ENCODE peak calls at places on chromosomes 13 and 19, in eight cellular contexts. P is body of pancreas, D is esophagus squamous epithelium, V is transverse colon, S is heart left ventricle, F is IMR-90, K is A549, C is HCT116. X is an unnamed sample.

GRCh38 chr13:97026759-97027555 is 32.7 kb upstream of the OXGR1 start:
- DNase-seq in P (no peak), C (no peak), D (no peak), F (no peak), V (no peak), S (no peak), K (no peak), X (no peak)

GRCh38 chr19:19627716-19628498 is at the start of gene LPAR2:
- DNase-seq in K (peak), F (no peak), D (no peak), C (peak), S (no peak), P (peak), V (peak), X (no peak)

GRCh38 chr13:30752201-30752797 is 17.0 kb downstream of the ALOX5AP start:
- DNase-seq in S (peak), F (peak), D (no peak), V (no peak), P (no peak), C (no peak), K (no peak), X (no peak)

GRCh38 chr13:50735071-50735470 is 108.4 kb downstream of the DLEU7 start:
- DNase-seq in S (no peak), F (no peak), V (no peak), C (no peak), K (no peak), D (no peak), P (no peak), X (no peak)

GRCh38 chr19:21269813-21270212 is 59.4 kb downstream of the ZNF708 start:
- DNase-seq in D (no peak), P (no peak), K (no peak), C (no peak), F (no peak), S (no peak), V (no peak), X (no peak)

GRCh38 chr13:60019119-60019993 is 144.4 kb downstream of the DIAPH3 start:
- DNase-seq in S (no peak), D (no peak), F (peak), K (no peak), P (no peak), V (no peak), C (no peak), X (no peak)

GRCh38 chr19:55472463-55472862 is 4.0 kb upstream of the ZNF628 start:
- DNase-seq in V (no peak), K (no peak), F (peak), C (peak), P (no peak), D (no peak), S (no peak), X (peak)

GRCh38 chr19:3184847-3185481 is 766 bp upstream of the NCLN start:
- DNase-seq in F (no peak), S (no peak), C (no peak), V (peak), P (peak), D (peak), K (peak), X (peak)

GRCh38 chr19:33398361-33399060 is 25.0 kb downstream of the CEBPG start:
- DNase-seq in P (no peak), K (no peak), C (no peak), D (no peak), F (no peak), S (no peak), V (no peak), X (no peak)

GRCh38 chr13:39616087-39616694 is 13.2 kb upstream of the LHFPL6 start:
- DNase-seq in V (peak), P (peak), K (peak), F (peak), C (peak), S (peak), D (no peak), X (peak)

GRCh38 chr19:1665565-1666047 is 13.2 kb upstream of the TCF3 start:
- DNase-seq in P (no peak), V (peak), C (no peak), D (no peak), S (no peak), F (no peak), K (no peak), X (no peak)

GRCh38 chr19:6048348-6048747 is 62.0 kb downstream of the RFX2 start:
- DNase-seq in V (no peak), P (no peak), C (no peak), S (no peak), F (no peak), K (no peak), D (no peak), X (no peak)

GRCh38 chr13:27450921-27451461 is 627 bp upstream of the MTIF3 start:
- DNase-seq in S (peak), D (no peak), P (peak), V (peak), C (peak), K (no peak), F (peak), X (no peak)

GRCh38 chr13:27449936-27450828 is at the start of gene MTIF3:
- DNase-seq in C (peak), D (peak), S (peak), K (peak), V (peak), P (peak), F (peak), X (peak)

GRCh38 chr13:27455331-27455855 is 5.0 kb upstream of the MTIF3 start:
- DNase-seq in D (no peak), S (no peak), C (no peak), V (no peak), P (no peak), F (no peak), K (no peak), X (no peak)
- TF ChIP-seq POLR2A in D (no peak), S (no peak), C (no peak), V (no peak), P (no peak), F (no peak), K (no peak), X (no peak)

GRCh38 chr13:20903164-20903475 is 574 bp upstream of the XPO4 start:
- DNase-seq in P (no peak), V (no peak), K (no peak), C (no peak), S (no peak), D (no peak), F (no peak), X (no peak)

GRCh38 chr13:20904908-20905307 is 2.4 kb upstream of the XPO4 start:
- DNase-seq in V (no peak), F (no peak), S (no peak), D (no peak), P (no peak), C (no peak), K (no peak), X (no peak)

GRCh38 chr13:20902438-20903163 is at the start of gene XPO4:
- DNase-seq in V (peak), S (peak), F (peak), P (peak), K (peak), D (peak), C (peak), X (peak)

DNA sequence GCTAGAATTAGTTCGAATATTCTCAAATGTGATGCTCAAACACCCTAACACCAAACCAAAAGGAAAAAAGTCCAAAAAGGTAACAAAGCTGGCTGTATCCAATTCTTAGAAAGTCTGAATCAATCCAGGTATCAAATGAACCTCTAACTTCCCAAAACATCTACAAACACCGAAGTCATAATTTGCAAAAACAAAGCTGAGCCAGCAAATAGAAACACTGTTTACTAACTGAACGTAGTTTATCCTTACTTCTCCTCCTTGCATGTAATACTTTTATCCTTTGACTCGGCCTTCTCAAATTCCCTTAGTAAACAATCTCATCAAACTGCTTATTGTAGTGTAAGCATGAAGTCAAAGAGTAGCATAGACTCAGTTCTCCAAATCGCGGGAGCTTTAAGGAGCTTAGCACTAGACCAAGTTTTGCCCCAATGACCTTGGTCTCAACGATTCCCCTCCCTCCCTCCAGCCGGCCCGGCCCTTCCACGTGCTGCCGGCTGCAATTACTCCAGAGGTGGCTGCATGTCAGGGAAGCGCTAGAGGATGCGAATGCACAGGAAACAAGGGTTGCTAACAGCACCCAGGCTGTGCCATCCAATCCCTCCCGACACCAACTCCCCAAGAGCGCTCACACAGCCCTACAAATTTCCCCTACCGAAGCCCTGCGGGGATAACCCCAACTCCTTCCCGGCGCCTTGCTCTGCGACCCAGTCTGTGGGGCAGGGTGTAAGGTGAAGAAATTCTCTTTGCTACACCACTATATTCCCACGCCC is 693 bp downstream of the XPO4 start:
- DNase-seq in D (no peak), S (peak), K (peak), V (peak), C (peak), F (peak), P (peak), X (peak)
- TF ChIP-seq POLR2A in D (no peak), S (no peak), K (no peak), V (no peak), C (no peak), F (no peak), P (no peak), X (peak)

GRCh38 chr19:48795855-48796142 is 15.0 kb downstream of the BCAT2 start:
- DNase-seq in P (peak), C (no peak), S (peak), F (no peak), D (no peak), K (no peak), V (peak), X (no peak)

GRCh38 chr19:48797103-48797502 is 13.7 kb downstream of the BCAT2 start:
- DNase-seq in F (no peak), K (no peak), P (no peak), V (no peak), C (no peak), S (no peak), D (no peak), X (no peak)

GRCh38 chr19:48794291-48794690 is 16.5 kb downstream of the BCAT2 start:
- DNase-seq in S (no peak), K (no peak), C (no peak), P (no peak), D (no peak), V (no peak), F (no peak), X (no peak)

GRCh38 chr19:48796468-48797083 is 14.3 kb downstream of the BCAT2 start:
- DNase-seq in P (no peak), S (no peak), V (no peak), C (no peak), K (no peak), D (no peak), F (no peak), X (no peak)

GRCh38 chr19:48795055-48795854 is 15.6 kb downstream of the BCAT2 start:
- DNase-seq in K (peak), P (peak), D (peak), C (peak), V (peak), F (peak), S (peak), X (peak)
- TF ChIP-seq POLR2A in K (no peak), P (peak), D (no peak), C (no peak), V (peak), F (no peak), S (no peak), X (no peak)

GRCh38 chr19:35716985-35717664 is 678 bp upstream of the KMT2B start:
- DNase-seq in P (peak), F (peak), D (peak), K (peak), C (peak), S (peak), V (peak), X (peak)
- TF ChIP-seq POLR2A in P (no peak), F (no peak), D (peak), K (peak), C (no peak), S (no peak), V (peak), X (peak)

DNA sequence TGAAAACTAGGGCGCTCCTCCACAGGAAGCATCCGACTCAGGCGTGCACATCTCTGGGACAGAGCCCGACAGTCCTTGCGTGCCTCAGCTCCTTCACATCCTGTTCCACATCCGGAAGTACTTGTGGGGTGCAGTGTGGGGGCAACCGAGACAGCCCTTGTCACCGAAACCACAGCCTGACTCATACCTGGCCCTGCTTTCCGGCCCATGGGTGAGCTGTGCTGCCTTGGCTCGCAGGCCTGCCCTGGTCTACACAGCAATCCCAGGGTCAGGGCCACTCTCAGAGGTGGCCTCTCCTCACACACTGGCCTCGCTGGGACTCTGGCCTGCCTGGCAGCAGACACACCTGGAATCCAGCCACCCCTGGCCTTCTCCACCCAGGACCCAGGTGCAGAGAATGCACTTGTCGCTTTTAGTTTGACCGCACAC is 100.4 kb downstream of the STK24 start:
- DNase-seq in F (peak), K (no peak), D (no peak), S (no peak), V (peak), C (peak), P (peak), X (peak)
- TF ChIP-seq POLR2A in F (no peak), K (no peak), D (no peak), S (no peak), V (no peak), C (no peak), P (no peak), X (no peak)

DNA sequence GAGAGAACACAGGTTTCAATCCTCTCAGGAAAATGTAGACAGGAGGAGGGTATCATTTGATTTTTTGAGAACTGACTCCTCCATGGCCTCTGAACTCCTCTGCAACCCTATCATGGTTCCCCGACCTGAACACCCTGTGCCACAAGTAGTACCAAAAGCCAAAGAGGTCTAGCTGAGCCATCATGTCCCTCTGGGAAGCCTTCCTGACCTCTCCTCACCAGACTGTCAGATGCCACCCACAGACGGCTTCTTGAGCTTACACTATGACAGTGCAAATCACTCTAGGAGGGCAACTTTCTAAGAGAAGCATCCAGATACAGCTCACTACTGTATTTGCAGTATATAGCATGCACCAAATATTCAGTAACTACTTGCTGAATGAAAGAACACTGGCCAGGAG is 3.7 kb downstream of the HNRNPL start:
- DNase-seq in P (no peak), D (no peak), C (no peak), K (no peak), V (no peak), S (no peak), F (no peak), X (no peak)
- TF ChIP-seq POLR2A in P (no peak), D (no peak), C (no peak), K (no peak), V (no peak), S (no peak), F (no peak), X (no peak)

DNA sequence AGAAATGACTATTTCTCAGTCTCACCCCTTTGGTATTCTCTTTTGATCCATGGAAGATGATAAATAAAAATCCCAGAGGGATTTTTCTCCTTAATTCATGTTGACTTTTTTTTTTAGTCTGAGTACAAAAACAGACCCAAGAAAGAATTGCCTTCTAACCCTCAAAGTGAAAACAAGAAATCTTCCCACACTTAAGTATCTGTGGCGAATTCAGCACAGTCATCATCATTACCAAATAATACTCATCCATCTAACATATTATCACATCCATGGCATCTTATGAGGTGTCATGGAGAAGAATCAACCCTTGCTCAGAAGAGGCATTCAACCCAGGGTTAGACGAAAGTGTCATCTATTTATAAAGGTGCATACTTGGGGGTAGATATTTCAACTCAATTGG is 102.0 kb downstream of the FLT1 start:
- DNase-seq in F (no peak), D (no peak), K (no peak), P (no peak), C (no peak), V (no peak), S (no peak), X (no peak)
- TF ChIP-seq POLR2A in F (no peak), D (no peak), K (no peak), P (no peak), C (no peak), V (no peak), S (no peak), X (no peak)

DNA sequence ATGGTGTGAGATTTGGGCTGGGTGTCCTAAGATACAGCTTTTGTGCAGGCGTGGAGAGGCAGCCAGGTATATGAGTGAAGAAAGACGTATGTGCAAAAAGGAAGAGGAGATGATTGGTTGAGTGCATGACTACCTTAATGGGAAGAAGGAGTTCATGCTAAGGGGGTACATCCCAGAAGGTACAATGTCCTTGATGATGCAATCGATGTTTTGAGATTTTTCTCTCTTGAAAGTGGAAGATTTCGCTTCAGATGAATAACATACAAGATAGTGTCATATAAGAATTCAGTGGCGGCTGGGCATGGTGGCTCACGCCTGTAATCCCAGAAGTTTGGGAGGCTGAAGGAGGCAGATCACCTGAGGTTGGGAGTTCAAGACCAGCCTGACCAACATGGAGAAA is 357.1 kb downstream of the KLF12 start:
- DNase-seq in P (no peak), V (no peak), F (no peak), D (no peak), S (no peak), C (no peak), K (no peak), X (no peak)
- TF ChIP-seq POLR2A in P (no peak), V (no peak), F (no peak), D (no peak), S (no peak), C (no peak), K (no peak), X (no peak)

DNA sequence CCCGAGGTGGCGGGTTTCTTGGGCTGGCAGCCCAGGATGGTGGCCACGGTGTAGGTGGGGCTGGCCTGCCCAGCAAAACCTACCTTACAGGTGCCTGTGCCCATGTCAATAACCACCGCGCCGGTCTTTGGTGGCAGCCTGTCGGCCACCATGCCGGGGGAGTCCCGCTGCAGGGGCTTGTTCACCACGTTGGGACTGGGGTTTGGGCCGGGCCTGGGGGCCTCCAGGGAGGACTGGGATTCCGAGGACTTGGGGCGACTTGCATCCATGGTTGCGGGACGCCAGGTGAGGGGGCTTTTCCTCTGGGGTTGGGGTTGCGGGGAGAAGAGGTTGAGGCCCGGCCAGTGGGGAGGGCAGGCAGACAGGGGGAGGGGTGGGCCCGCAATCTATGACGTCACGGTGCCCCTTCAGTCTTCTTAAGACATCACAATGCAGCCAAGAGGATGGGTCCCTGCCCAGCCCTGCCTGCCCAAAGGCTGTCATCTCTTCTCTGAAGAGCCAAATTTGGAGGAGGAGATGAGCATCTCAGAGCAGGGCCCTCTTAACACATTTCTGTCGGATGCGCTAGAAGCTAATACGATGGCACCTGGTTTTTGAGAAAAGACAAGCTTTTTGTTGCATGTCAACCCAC is at the start of gene ACTL9:
- DNase-seq in F (no peak), C (no peak), K (no peak), D (no peak), S (no peak), V (no peak), P (no peak), X (no peak)
- TF ChIP-seq POLR2A in F (no peak), C (no peak), K (no peak), D (no peak), S (no peak), V (no peak), P (no peak), X (no peak)

GRCh38 chr19:37698216-37698615 is 21.3 kb downstream of the ZNF607 start:
- DNase-seq in P (no peak), S (no peak), F (no peak), V (no peak), C (no peak), D (no peak), K (no peak), X (no peak)
- TF ChIP-seq POLR2A in P (no peak), S (no peak), F (no peak), V (no peak), C (no peak), D (no peak), K (no peak), X (no peak)